ENCODE peak calls at places on chromosomes 4 and X, in seven cellular contexts. X, O, T, J, P, E and Y are unnamed samples.

GRCh38 chr4:113145519-113146291 is 96.3 kb downstream of the ANK2 start:
- DNase-seq in J (no peak), T (no peak), X (peak; percentile 5), O (no peak), P (no peak), E (no peak), Y (no peak)

GRCh38 chr4:36841583-36842326 is 402.8 kb upstream of the NWD2 start:
- DNase-seq in J (no peak), T (no peak), X (peak; percentile 27), P (no peak), O (no peak), E (peak; percentile 35), Y (no peak)

GRCh38 chrX:46698691-46699090 is 60.2 kb downstream of the SLC9A7 start:
- DNase-seq in P (no peak), X (no peak), E (no peak), J (no peak), O (no peak), T (no peak), Y (no peak)

GRCh38 chrX:67604979-67605703 is 61.3 kb downstream of the AR start:
- DNase-seq in X (no peak), J (peak; percentile 57), E (no peak), O (no peak), P (no peak), T (no peak), Y (peak; percentile 72)

GRCh38 chr4:11420327-11420726 is 8.4 kb downstream of the HS3ST1 start:
- DNase-seq in O (no peak), X (no peak), T (no peak), P (no peak), J (no peak), E (no peak), Y (no peak)

GRCh38 chr4:115969756-115970155 is 856.3 kb upstream of the NDST4 start:
- DNase-seq in X (no peak), J (no peak), P (no peak), E (no peak), O (no peak), T (no peak), Y (no peak)

GRCh38 chrX:370244-370962 is 16.3 kb downstream of the PPP2R3B start:
- DNase-seq in J (no peak), O (no peak), T (no peak), E (no peak), X (no peak), P (no peak), Y (no peak)

GRCh38 chrX:79604364-79604763 is 237.2 kb upstream of the ITM2A start:
- DNase-seq in T (no peak), J (no peak), O (no peak), P (no peak), E (no peak), X (no peak), Y (no peak)

GRCh38 chr4:53767503-53767902 is 176.2 kb upstream of the LNX1 start:
- DNase-seq in E (no peak), P (no peak), J (no peak), X (no peak), O (no peak), T (no peak), Y (no peak)

GRCh38 chr4:183118585-183118984 is 19.5 kb downstream of the WWC2 start:
- DNase-seq in O (no peak), E (no peak), J (peak; percentile 71), P (no peak), X (no peak), T (no peak), Y (peak; percentile 42)

GRCh38 chr4:102281171-102281842 is 64.0 kb downstream of the SLC39A8 start:
- DNase-seq in O (no peak), J (no peak), X (no peak), P (no peak), T (no peak), E (no peak), Y (no peak)

DNA sequence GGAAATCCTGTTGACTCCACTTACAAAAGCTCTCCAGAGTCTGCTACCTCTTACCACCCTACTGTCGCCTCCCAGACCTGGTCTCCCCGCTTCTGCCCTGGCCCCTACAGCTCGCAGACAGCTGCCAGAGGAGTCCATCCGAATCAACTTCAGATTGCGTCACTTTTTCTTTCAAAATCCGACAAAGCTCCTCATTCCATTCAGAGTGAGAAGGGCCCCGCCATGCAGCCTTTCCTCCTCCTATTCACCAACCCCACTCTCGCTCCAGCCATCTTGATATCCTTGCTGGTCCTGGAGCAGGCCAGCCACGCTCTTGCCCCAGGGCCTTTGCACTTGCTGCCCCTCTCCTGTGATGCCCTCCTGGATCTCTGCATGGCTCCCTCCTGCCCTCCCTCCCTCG is 5.2 kb upstream of the OPN1LW start:
- DNase-seq in E (no peak), X (no peak), O (no peak), P (no peak), J (no peak), T (no peak), Y (no peak)
- H3K27me3 ChIP-seq in E (no peaks in the 10 kb centered on the region), X (no peaks in the 10 kb centered on the region), O (no peaks in the 10 kb centered on the region), P (no peaks in the 10 kb centered on the region), J (no peaks in the 10 kb centered on the region), T (no peaks in the 10 kb centered on the region), Y (peaks cover 4% of the 10 kb centered on the region)

GRCh38 chrX:48910926-48911406 is 480 bp downstream of the SLC35A2 start:
- DNase-seq in P (no peak), O (no peak), E (no peak), X (no peak), T (no peak), J (no peak), Y (no peak)

GRCh38 chrX:48911407-48912182 is at the start of gene SLC35A2:
- DNase-seq in P (peak; percentile 88), E (no peak), J (peak; percentile 73), X (peak; percentile 81), O (peak; percentile 87), T (peak; percentile 83), Y (no peak)

GRCh38 chrX:48908600-48908999 is 2.8 kb downstream of the SLC35A2 start:
- DNase-seq in X (no peak), E (no peak), J (no peak), P (no peak), O (no peak), T (no peak), Y (no peak)

GRCh38 chrX:48913605-48914366 is 2.3 kb upstream of the SLC35A2 start:
- DNase-seq in T (no peak), E (no peak), O (no peak), P (no peak), J (no peak), X (no peak), Y (no peak)

GRCh38 chrX:48909703-48910102 is 1.7 kb downstream of the SLC35A2 start:
- DNase-seq in P (no peak), O (no peak), E (no peak), T (no peak), X (no peak), J (no peak), Y (no peak)
- H3K27me3 ChIP-seq in P (no peaks in the 10 kb centered on the region), O (no peaks in the 10 kb centered on the region), E (no peaks in the 10 kb centered on the region), T (no peaks in the 10 kb centered on the region), X (no peaks in the 10 kb centered on the region), J (no peaks in the 10 kb centered on the region), Y (no peaks in the 10 kb centered on the region)

DNA sequence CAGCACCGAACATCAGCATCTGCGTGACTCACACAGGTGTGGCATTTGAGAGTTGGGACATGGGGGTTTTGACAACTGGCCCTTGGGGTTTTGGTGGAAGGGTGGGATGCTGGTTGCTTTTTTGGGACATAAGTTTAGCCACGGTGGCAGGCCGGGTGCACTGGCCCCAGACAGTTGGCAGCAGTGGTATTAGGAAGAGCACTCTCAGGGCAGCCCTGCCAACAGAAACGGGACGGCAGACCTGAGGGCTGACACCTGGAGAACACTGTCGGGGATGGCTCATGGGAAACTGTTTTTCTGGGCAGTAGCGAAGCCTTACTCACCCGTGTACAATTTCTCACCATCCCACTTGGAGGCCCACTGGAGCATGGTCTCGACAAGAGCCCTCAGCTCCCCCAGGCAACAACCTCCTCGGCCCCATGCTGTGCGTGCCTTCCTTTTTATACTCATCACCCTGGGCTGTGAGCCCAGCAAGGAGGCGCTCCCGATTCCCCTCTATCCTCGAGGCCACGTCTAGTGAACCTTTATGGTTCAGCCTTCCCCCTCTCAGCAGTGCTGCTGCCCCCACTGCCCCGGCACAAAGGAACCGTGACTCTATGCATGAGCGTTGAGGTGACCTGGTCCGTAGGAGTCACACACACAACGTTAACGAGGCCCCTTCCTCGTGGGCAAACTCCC is 30.6 kb downstream of the WDR1 start:
- DNase-seq in P (peak; percentile 46), J (no peak), X (no peak), E (no peak), O (no peak), T (no peak), Y (no peak)
- H3K27me3 ChIP-seq in P (no peaks in the 10 kb centered on the region), J (no peaks in the 10 kb centered on the region), X (no peaks in the 10 kb centered on the region), E (no peaks in the 10 kb centered on the region), O (no peaks in the 10 kb centered on the region), T (no peaks in the 10 kb centered on the region), Y (no peaks in the 10 kb centered on the region)

DNA sequence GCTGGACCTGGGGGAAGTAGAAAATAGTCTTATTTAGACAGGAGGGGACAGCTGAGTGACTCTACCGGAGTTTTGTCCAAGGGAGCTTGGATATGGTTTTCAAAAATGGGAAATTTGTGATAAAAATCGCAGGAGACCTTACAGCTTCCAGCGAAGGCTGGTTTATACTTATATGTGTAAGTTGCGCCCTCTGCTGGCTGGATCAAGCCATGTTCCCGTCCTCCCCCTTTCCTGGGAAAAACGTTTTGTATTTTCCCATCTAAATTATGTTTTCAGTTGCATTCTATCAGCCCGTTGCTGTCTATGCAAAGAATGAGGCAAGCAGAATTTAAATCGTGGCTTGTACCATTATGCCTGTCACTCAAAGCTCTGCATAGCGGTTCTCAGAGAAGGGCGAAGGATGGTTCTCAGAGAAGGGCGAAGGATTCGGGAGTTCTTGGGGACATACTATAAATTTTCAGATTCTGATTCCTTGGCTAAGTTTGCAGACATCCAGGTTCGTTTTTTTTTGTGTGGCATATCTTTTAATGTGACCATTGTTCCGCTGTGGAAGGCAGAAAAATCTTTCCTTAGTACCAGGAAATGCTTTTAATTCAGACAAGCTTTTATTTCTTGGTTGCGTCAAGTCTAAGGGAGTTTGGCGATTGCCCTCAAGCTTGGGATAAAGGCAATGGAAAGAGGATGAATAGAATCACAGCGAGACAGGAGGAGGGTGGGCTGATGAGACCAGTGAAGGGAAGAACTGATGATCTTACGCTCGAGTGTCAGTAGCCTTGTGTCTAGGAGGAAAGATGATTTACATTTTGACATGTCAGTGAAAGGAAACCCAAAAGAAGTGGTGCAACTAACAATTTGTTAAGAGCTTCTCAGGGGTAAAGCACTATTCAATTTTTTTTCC is 128.5 kb upstream of the ARX start:
- DNase-seq in E (no peak), T (no peak), J (no peak), P (peak; percentile 72), O (peak; percentile 34), X (no peak), Y (peak; percentile 10)
- H3K27me3 ChIP-seq in E (no peaks in the 10 kb centered on the region), T (no peaks in the 10 kb centered on the region), J (no peaks in the 10 kb centered on the region), P (no peaks in the 10 kb centered on the region), O (no peaks in the 10 kb centered on the region), X (no peaks in the 10 kb centered on the region), Y (no peaks in the 10 kb centered on the region)

DNA sequence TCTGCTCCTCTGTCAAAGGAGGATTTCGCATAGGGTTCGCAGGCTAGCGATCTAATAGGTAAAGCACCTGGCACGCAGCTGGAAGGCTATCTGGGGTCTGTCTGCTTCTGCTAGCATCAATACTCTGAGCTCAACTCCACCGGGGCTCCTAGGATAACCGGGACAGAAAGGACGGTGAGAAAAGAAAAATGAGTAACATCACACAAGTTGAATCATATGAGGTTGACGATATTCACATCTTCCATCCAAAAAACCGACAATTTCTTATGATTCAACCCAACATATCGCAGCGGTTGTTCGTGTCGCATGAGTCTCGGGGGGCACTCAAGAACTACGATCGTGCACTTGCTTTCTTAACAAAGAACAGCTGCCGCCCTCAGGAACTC is 1.8 kb downstream of the PROM1 start:
- DNase-seq in T (no peak), P (no peak), O (no peak), X (no peak), E (no peak), J (no peak), Y (no peak)
- H3K27me3 ChIP-seq in T (peaks cover 73% of the 10 kb centered on the region), P (peaks cover 18% of the 10 kb centered on the region), O (peaks cover 46% of the 10 kb centered on the region), X (peaks cover 1% of the 10 kb centered on the region), E (peaks cover 14% of the 10 kb centered on the region), J (peaks cover 34% of the 10 kb centered on the region), Y (peaks cover 76% of the 10 kb centered on the region)